ENCODE peak calls at places on chromosome 19, in nine cellular contexts. One of them, this sample, is unnamed.

GRCh38 chr19:49114630-49115363 is 627 bp downstream of the LIN7B start:
- DNase-seq in stimulated activated CD8-positive, alpha-beta memory T cell treated with anti-CD3 and anti-CD28 coated beads, Interleukin-7, amount 100 ng/mL, for 48 hours: no peak
- DNase-seq in psoas muscle: peak; percentile 83
- DNase-seq in T follicular helper cell: peak; percentile 24
- DNase-seq in fibroblast of mammary gland: peak; percentile 42
- DNase-seq in pancreas: peak; percentile 79
- DNase-seq in T-helper 2 cell: peak; percentile 28
- DNase-seq in HTR-8/SVneo: peak; percentile 36
- DNase-seq in mesothelial cell of epicardium: peak; percentile 75
- DNase-seq in this sample: peak; percentile 64

GRCh38 chr19:43755256-43755801 is 567 bp upstream of the SMG9 start:
- DNase-seq in stimulated activated CD8-positive, alpha-beta memory T cell treated with anti-CD3 and anti-CD28 coated beads, Interleukin-7, amount 100 ng/mL, for 48 hours: peak; percentile 56
- DNase-seq in psoas muscle: peak; percentile 92
- DNase-seq in T follicular helper cell: peak; percentile 69
- DNase-seq in fibroblast of mammary gland: peak; percentile 68
- DNase-seq in pancreas: peak; percentile 82
- DNase-seq in T-helper 2 cell: peak; percentile 64
- DNase-seq in HTR-8/SVneo: no peak
- DNase-seq in mesothelial cell of epicardium: peak; percentile 84
- DNase-seq in this sample: peak; percentile 88

GRCh38 chr19:10677796-10678195 is 23.4 kb upstream of the QTRT1 start:
- DNase-seq in stimulated activated CD8-positive, alpha-beta memory T cell treated with anti-CD3 and anti-CD28 coated beads, Interleukin-7, amount 100 ng/mL, for 48 hours: no peak
- DNase-seq in psoas muscle: no peak
- DNase-seq in T follicular helper cell: no peak
- DNase-seq in fibroblast of mammary gland: no peak
- DNase-seq in pancreas: no peak
- DNase-seq in T-helper 2 cell: no peak
- DNase-seq in HTR-8/SVneo: no peak
- DNase-seq in mesothelial cell of epicardium: no peak
- DNase-seq in this sample: peak; percentile 37

GRCh38 chr19:49570997-49571676 is 9.2 kb downstream of the NOSIP start:
- DNase-seq in stimulated activated CD8-positive, alpha-beta memory T cell treated with anti-CD3 and anti-CD28 coated beads, Interleukin-7, amount 100 ng/mL, for 48 hours: no peak
- DNase-seq in psoas muscle: no peak
- DNase-seq in T follicular helper cell: no peak
- DNase-seq in fibroblast of mammary gland: no peak
- DNase-seq in pancreas: no peak
- DNase-seq in T-helper 2 cell: no peak
- DNase-seq in HTR-8/SVneo: no peak
- DNase-seq in mesothelial cell of epicardium: no peak
- DNase-seq in this sample: no peak

GRCh38 chr19:9523885-9524474 is 14.5 kb downstream of the ZNF426 start:
- DNase-seq in stimulated activated CD8-positive, alpha-beta memory T cell treated with anti-CD3 and anti-CD28 coated beads, Interleukin-7, amount 100 ng/mL, for 48 hours: no peak
- DNase-seq in psoas muscle: no peak
- DNase-seq in T follicular helper cell: no peak
- DNase-seq in fibroblast of mammary gland: peak; percentile 6
- DNase-seq in pancreas: no peak
- DNase-seq in T-helper 2 cell: no peak
- DNase-seq in HTR-8/SVneo: no peak
- DNase-seq in mesothelial cell of epicardium: no peak
- DNase-seq in this sample: no peak

GRCh38 chr19:28793391-28794168 is 419.4 kb downstream of the UQCRFS1 start:
- DNase-seq in stimulated activated CD8-positive, alpha-beta memory T cell treated with anti-CD3 and anti-CD28 coated beads, Interleukin-7, amount 100 ng/mL, for 48 hours: no peak
- DNase-seq in psoas muscle: no peak
- DNase-seq in T follicular helper cell: no peak
- DNase-seq in fibroblast of mammary gland: no peak
- DNase-seq in pancreas: no peak
- DNase-seq in T-helper 2 cell: no peak
- DNase-seq in HTR-8/SVneo: no peak
- DNase-seq in mesothelial cell of epicardium: no peak
- DNase-seq in this sample: no peak

GRCh38 chr19:19464339-19465098 is 50.8 kb downstream of the TSSK6 start:
- DNase-seq in stimulated activated CD8-positive, alpha-beta memory T cell treated with anti-CD3 and anti-CD28 coated beads, Interleukin-7, amount 100 ng/mL, for 48 hours: no peak
- DNase-seq in psoas muscle: peak; percentile 34
- DNase-seq in T follicular helper cell: no peak
- DNase-seq in fibroblast of mammary gland: peak; percentile 75
- DNase-seq in pancreas: peak; percentile 59
- DNase-seq in T-helper 2 cell: no peak
- DNase-seq in HTR-8/SVneo: no peak
- DNase-seq in mesothelial cell of epicardium: no peak
- DNase-seq in this sample: peak; percentile 48

GRCh38 chr19:19368087-19368486 is 37.4 kb upstream of the GATAD2A start:
- DNase-seq in stimulated activated CD8-positive, alpha-beta memory T cell treated with anti-CD3 and anti-CD28 coated beads, Interleukin-7, amount 100 ng/mL, for 48 hours: no peak
- DNase-seq in psoas muscle: peak; percentile 34
- DNase-seq in T follicular helper cell: no peak
- DNase-seq in fibroblast of mammary gland: no peak
- DNase-seq in pancreas: no peak
- DNase-seq in T-helper 2 cell: no peak
- DNase-seq in HTR-8/SVneo: no peak
- DNase-seq in mesothelial cell of epicardium: no peak
- DNase-seq in this sample: peak; percentile 56

GRCh38 chr19:38711726-38712153 is 32.5 kb downstream of the CAPN12 start:
- DNase-seq in stimulated activated CD8-positive, alpha-beta memory T cell treated with anti-CD3 and anti-CD28 coated beads, Interleukin-7, amount 100 ng/mL, for 48 hours: no peak
- DNase-seq in psoas muscle: peak; percentile 71
- DNase-seq in T follicular helper cell: no peak
- DNase-seq in fibroblast of mammary gland: peak; percentile 97
- DNase-seq in pancreas: no peak
- DNase-seq in T-helper 2 cell: no peak
- DNase-seq in HTR-8/SVneo: no peak
- DNase-seq in mesothelial cell of epicardium: no peak
- DNase-seq in this sample: no peak

GRCh38 chr19:2488942-2489731 is 13.2 kb downstream of the GADD45B start:
- DNase-seq in stimulated activated CD8-positive, alpha-beta memory T cell treated with anti-CD3 and anti-CD28 coated beads, Interleukin-7, amount 100 ng/mL, for 48 hours: no peak
- DNase-seq in psoas muscle: peak; percentile 83
- DNase-seq in T follicular helper cell: no peak
- DNase-seq in fibroblast of mammary gland: no peak
- DNase-seq in pancreas: peak; percentile 85
- DNase-seq in T-helper 2 cell: no peak
- DNase-seq in HTR-8/SVneo: no peak
- DNase-seq in mesothelial cell of epicardium: peak; percentile 71
- DNase-seq in this sample: peak; percentile 88

GRCh38 chr19:18193388-18194207 is 580 bp downstream of the MPV17L2 start:
- DNase-seq in stimulated activated CD8-positive, alpha-beta memory T cell treated with anti-CD3 and anti-CD28 coated beads, Interleukin-7, amount 100 ng/mL, for 48 hours: no peak
- DNase-seq in psoas muscle: peak; percentile 58
- DNase-seq in T follicular helper cell: no peak
- DNase-seq in fibroblast of mammary gland: peak; percentile 8
- DNase-seq in pancreas: no peak
- DNase-seq in T-helper 2 cell: no peak
- DNase-seq in HTR-8/SVneo: no peak
- DNase-seq in mesothelial cell of epicardium: no peak
- DNase-seq in this sample: peak; percentile 38

GRCh38 chr19:17766543-17767131 is 15.4 kb downstream of the FCHO1 start:
- DNase-seq in stimulated activated CD8-positive, alpha-beta memory T cell treated with anti-CD3 and anti-CD28 coated beads, Interleukin-7, amount 100 ng/mL, for 48 hours: no peak
- DNase-seq in psoas muscle: peak; percentile 84
- DNase-seq in T follicular helper cell: no peak
- DNase-seq in fibroblast of mammary gland: peak; percentile 80
- DNase-seq in pancreas: peak; percentile 88
- DNase-seq in T-helper 2 cell: no peak
- DNase-seq in HTR-8/SVneo: peak; percentile 93
- DNase-seq in mesothelial cell of epicardium: peak; percentile 83
- DNase-seq in this sample: peak; percentile 84

GRCh38 chr19:51514866-51515481 is 13.4 kb upstream of the SIGLEC12 start:
- DNase-seq in stimulated activated CD8-positive, alpha-beta memory T cell treated with anti-CD3 and anti-CD28 coated beads, Interleukin-7, amount 100 ng/mL, for 48 hours: no peak
- DNase-seq in psoas muscle: no peak
- DNase-seq in T follicular helper cell: no peak
- DNase-seq in fibroblast of mammary gland: peak; percentile 57
- DNase-seq in pancreas: no peak
- DNase-seq in T-helper 2 cell: no peak
- DNase-seq in HTR-8/SVneo: peak; percentile 54
- DNase-seq in mesothelial cell of epicardium: no peak
- DNase-seq in this sample: no peak

GRCh38 chr19:46018729-46019251 is 4.1 kb downstream of the PGLYRP1 start:
- DNase-seq in stimulated activated CD8-positive, alpha-beta memory T cell treated with anti-CD3 and anti-CD28 coated beads, Interleukin-7, amount 100 ng/mL, for 48 hours: no peak
- DNase-seq in psoas muscle: no peak
- DNase-seq in T follicular helper cell: no peak
- DNase-seq in fibroblast of mammary gland: no peak
- DNase-seq in pancreas: no peak
- DNase-seq in T-helper 2 cell: no peak
- DNase-seq in HTR-8/SVneo: no peak
- DNase-seq in mesothelial cell of epicardium: no peak
- DNase-seq in this sample: no peak

GRCh38 chr19:55526216-55527196 is 10.4 kb downstream of the SBK2 start:
- DNase-seq in stimulated activated CD8-positive, alpha-beta memory T cell treated with anti-CD3 and anti-CD28 coated beads, Interleukin-7, amount 100 ng/mL, for 48 hours: no peak
- DNase-seq in psoas muscle: peak; percentile 93
- DNase-seq in T follicular helper cell: no peak
- DNase-seq in fibroblast of mammary gland: peak; percentile 87
- DNase-seq in pancreas: peak; percentile 77
- DNase-seq in T-helper 2 cell: no peak
- DNase-seq in HTR-8/SVneo: no peak
- DNase-seq in mesothelial cell of epicardium: no peak
- DNase-seq in this sample: no peak

GRCh38 chr19:35901854-35902661 is at the start of gene HCST:
- DNase-seq in stimulated activated CD8-positive, alpha-beta memory T cell treated with anti-CD3 and anti-CD28 coated beads, Interleukin-7, amount 100 ng/mL, for 48 hours: no peak
- DNase-seq in psoas muscle: no peak
- DNase-seq in T follicular helper cell: peak; percentile 47
- DNase-seq in fibroblast of mammary gland: peak; percentile 44
- DNase-seq in pancreas: no peak
- DNase-seq in T-helper 2 cell: no peak
- DNase-seq in HTR-8/SVneo: no peak
- DNase-seq in mesothelial cell of epicardium: no peak
- DNase-seq in this sample: peak; percentile 42

GRCh38 chr19:43562698-43563241 is 12.6 kb downstream of the XRCC1 start:
- DNase-seq in stimulated activated CD8-positive, alpha-beta memory T cell treated with anti-CD3 and anti-CD28 coated beads, Interleukin-7, amount 100 ng/mL, for 48 hours: peak; percentile 53
- DNase-seq in psoas muscle: peak; percentile 91
- DNase-seq in T follicular helper cell: peak; percentile 62
- DNase-seq in fibroblast of mammary gland: peak; percentile 78
- DNase-seq in pancreas: no peak
- DNase-seq in T-helper 2 cell: peak; percentile 35
- DNase-seq in HTR-8/SVneo: peak; percentile 33
- DNase-seq in mesothelial cell of epicardium: no peak
- DNase-seq in this sample: peak; percentile 87

GRCh38 chr19:17829855-17830566 is 8.7 kb upstream of the INSL3 start:
- DNase-seq in stimulated activated CD8-positive, alpha-beta memory T cell treated with anti-CD3 and anti-CD28 coated beads, Interleukin-7, amount 100 ng/mL, for 48 hours: no peak
- DNase-seq in psoas muscle: no peak
- DNase-seq in T follicular helper cell: no peak
- DNase-seq in fibroblast of mammary gland: peak; percentile 44
- DNase-seq in pancreas: peak; percentile 58
- DNase-seq in T-helper 2 cell: no peak
- DNase-seq in HTR-8/SVneo: no peak
- DNase-seq in mesothelial cell of epicardium: peak; percentile 56
- DNase-seq in this sample: no peak

GRCh38 chr19:18304194-18304495 is 18.7 kb downstream of the LSM4 start:
- DNase-seq in stimulated activated CD8-positive, alpha-beta memory T cell treated with anti-CD3 and anti-CD28 coated beads, Interleukin-7, amount 100 ng/mL, for 48 hours: no peak
- DNase-seq in psoas muscle: peak; percentile 81
- DNase-seq in T follicular helper cell: no peak
- DNase-seq in fibroblast of mammary gland: no peak
- DNase-seq in pancreas: no peak
- DNase-seq in T-helper 2 cell: no peak
- DNase-seq in HTR-8/SVneo: no peak
- DNase-seq in mesothelial cell of epicardium: no peak
- DNase-seq in this sample: peak; percentile 53

GRCh38 chr19:18726417-18726767 is 42.9 kb downstream of the CRTC1 start:
- DNase-seq in stimulated activated CD8-positive, alpha-beta memory T cell treated with anti-CD3 and anti-CD28 coated beads, Interleukin-7, amount 100 ng/mL, for 48 hours: no peak
- DNase-seq in psoas muscle: no peak
- DNase-seq in T follicular helper cell: no peak
- DNase-seq in fibroblast of mammary gland: peak; percentile 34
- DNase-seq in pancreas: no peak
- DNase-seq in T-helper 2 cell: no peak
- DNase-seq in HTR-8/SVneo: no peak
- DNase-seq in mesothelial cell of epicardium: no peak
- DNase-seq in this sample: no peak

GRCh38 chr19:39481229-39481545 is 549 bp downstream of the TIMM50 start:
- DNase-seq in stimulated activated CD8-positive, alpha-beta memory T cell treated with anti-CD3 and anti-CD28 coated beads, Interleukin-7, amount 100 ng/mL, for 48 hours: no peak
- DNase-seq in psoas muscle: no peak
- DNase-seq in T follicular helper cell: no peak
- DNase-seq in fibroblast of mammary gland: no peak
- DNase-seq in pancreas: no peak
- DNase-seq in T-helper 2 cell: no peak
- DNase-seq in HTR-8/SVneo: no peak
- DNase-seq in mesothelial cell of epicardium: no peak
- DNase-seq in this sample: no peak

GRCh38 chr19:48023011-48023410 is 20.9 kb downstream of the CABP5 start:
- DNase-seq in stimulated activated CD8-positive, alpha-beta memory T cell treated with anti-CD3 and anti-CD28 coated beads, Interleukin-7, amount 100 ng/mL, for 48 hours: no peak
- DNase-seq in psoas muscle: no peak
- DNase-seq in T follicular helper cell: no peak
- DNase-seq in fibroblast of mammary gland: no peak
- DNase-seq in pancreas: no peak
- DNase-seq in T-helper 2 cell: no peak
- DNase-seq in HTR-8/SVneo: no peak
- DNase-seq in mesothelial cell of epicardium: no peak
- DNase-seq in this sample: no peak